ENCODE peak calls at places on chromosomes 2 and 18, in nine cellular contexts. N, Q, H, P, L, S, J, M and D are unnamed samples.

GRCh38 chr2:3041841-3042600 is 335.6 kb downstream of the EIPR1 start:
- DNase-seq in N (no peak), Q (no peak), H (no peak), P (no peak), L (no peak), S (no peak), J (no peak), M (peak; percentile 61), D (no peak)

GRCh38 chr18:10140928-10141327 is 227.1 kb downstream of the VAPA start:
- DNase-seq in N (no peak), Q (peak; percentile 57), H (no peak), P (peak; percentile 31), L (no peak), S (no peak), J (no peak), M (no peak), D (no peak)

GRCh38 chr2:97950329-97951154 is 45.2 kb downstream of the TMEM131 start:
- DNase-seq in N (no peak), Q (peak; percentile 96), H (no peak), P (no peak), L (no peak), S (no peak), J (no peak), M (no peak), D (no peak)

GRCh38 chr2:206805922-206806607 is 40.7 kb downstream of the FASTKD2 start:
- DNase-seq in N (no peak), Q (no peak), H (no peak), P (no peak), L (no peak), S (no peak), J (no peak), M (no peak), D (no peak)

GRCh38 chr18:22701326-22701725 is 231.8 kb upstream of the RBBP8 start:
- DNase-seq in N (no peak), Q (no peak), H (no peak), P (no peak), L (no peak), S (no peak), J (no peak), M (no peak), D (no peak)

GRCh38 chr2:1605659-1606400 is 138.5 kb downstream of the PXDN start:
- DNase-seq in N (no peak), Q (peak; percentile 82), H (no peak), P (no peak), L (no peak), S (no peak), J (no peak), M (peak; percentile 38), D (no peak)

GRCh38 chr2:184498936-184499335 is 99.4 kb upstream of the ZNF804A start:
- DNase-seq in N (no peak), Q (no peak), H (no peak), P (no peak), L (no peak), S (no peak), J (no peak), M (no peak), D (no peak)

GRCh38 chr2:199589303-199589702 is 131.6 kb upstream of the SATB2 start:
- DNase-seq in N (no peak), Q (peak; percentile 67), H (no peak), P (no peak), L (no peak), S (no peak), J (no peak), M (no peak), D (no peak)

GRCh38 chr2:205681836-205682238 is 464 bp upstream of the NRP2 start:
- DNase-seq in N (no peak), Q (no peak), H (no peak), P (no peak), L (no peak), S (no peak), J (peak; percentile 62), M (no peak), D (no peak)

GRCh38 chr18:54983041-54983686 is 23.9 kb upstream of the CCDC68 start:
- DNase-seq in N (no peak), Q (peak; percentile 68), H (no peak), P (peak; percentile 31), L (no peak), S (no peak), J (no peak), M (no peak), D (no peak)

GRCh38 chr2:128638741-128639477 is 320.2 kb upstream of the HS6ST1 start:
- DNase-seq in N (no peak), Q (peak; percentile 85), H (peak; percentile 7), P (no peak), L (no peak), S (no peak), J (no peak), M (no peak), D (no peak)

GRCh38 chr2:49306925-49307324 is 152.6 kb upstream of the FSHR start:
- DNase-seq in N (no peak), Q (no peak), H (no peak), P (no peak), L (no peak), S (no peak), J (no peak), M (no peak), D (no peak)

GRCh38 chr18:2709316-2709715 is 53.8 kb downstream of the SMCHD1 start:
- DNase-seq in N (no peak), Q (peak; percentile 13), H (no peak), P (no peak), L (no peak), S (no peak), J (no peak), M (no peak), D (no peak)

GRCh38 chr2:79952561-79952960 is 352.0 kb downstream of the LRRTM1 start:
- DNase-seq in N (no peak), Q (no peak), H (no peak), P (no peak), L (no peak), S (no peak), J (no peak), M (no peak), D (no peak)

GRCh38 chr2:68846056-68846455 is 25.1 kb downstream of the BMP10 start:
- DNase-seq in N (no peak), Q (no peak), H (no peak), P (no peak), L (no peak), S (no peak), J (no peak), M (no peak), D (no peak)

GRCh38 chr2:62505109-62505508 is 886 bp downstream of the TMEM17 start:
- DNase-seq in N (no peak), Q (no peak), H (no peak), P (no peak), L (no peak), S (no peak), J (no peak), M (no peak), D (no peak)

GRCh38 chr18:12000072-12000659 is 18.9 kb downstream of the IMPA2 start:
- DNase-seq in N (no peak), Q (no peak), H (no peak), P (no peak), L (no peak), S (no peak), J (no peak), M (no peak), D (no peak)

DNA sequence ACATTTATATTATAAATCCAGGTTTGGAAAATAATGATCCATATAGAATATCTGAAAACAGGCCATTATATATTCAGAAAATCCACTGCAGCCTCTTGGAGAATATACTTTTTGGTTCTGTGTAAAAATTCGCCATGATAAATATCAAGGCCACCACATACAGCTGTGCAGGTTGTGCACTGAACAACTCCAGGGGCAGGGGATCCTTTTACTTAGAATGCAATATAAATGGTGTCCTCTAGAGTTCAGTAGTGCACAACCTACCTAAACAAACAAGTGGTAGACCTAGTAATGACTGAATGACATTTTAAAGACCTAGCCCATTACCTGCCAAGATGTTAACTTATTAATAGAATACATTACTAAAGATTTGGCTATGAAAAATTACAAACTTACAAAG is 22.4 kb downstream of the MOGAT1 start:
- DNase-seq in N (no peak), Q (no peak), H (no peak), P (peak; percentile 36), L (no peak), S (no peak), J (no peak), M (no peak), D (no peak)
- H3K9me3 ChIP-seq in N (no peaks in the 10 kb centered on the region), Q (no peaks in the 10 kb centered on the region), H (no peaks in the 10 kb centered on the region), P (peaks cover 2% of the 10 kb centered on the region), L (no peaks in the 10 kb centered on the region), S (no peaks in the 10 kb centered on the region), J (no peaks in the 10 kb centered on the region), M (no peaks in the 10 kb centered on the region), D (no peaks in the 10 kb centered on the region)

GRCh38 chr2:176082885-176083731 is 654 bp downstream of the EVX2 start:
- DNase-seq in N (no peak), Q (no peak), H (no peak), P (no peak), L (no peak), S (no peak), J (no peak), M (no peak), D (no peak)
- H3K9me3 ChIP-seq in N (no peaks in the 10 kb centered on the region), Q (no peaks in the 10 kb centered on the region), H (no peaks in the 10 kb centered on the region), P (peaks cover 10% of the 10 kb centered on the region), L (no peaks in the 10 kb centered on the region), S (peaks cover 27% of the 10 kb centered on the region), J (no peaks in the 10 kb centered on the region), M (no peaks in the 10 kb centered on the region), D (peaks cover 11% of the 10 kb centered on the region)

DNA sequence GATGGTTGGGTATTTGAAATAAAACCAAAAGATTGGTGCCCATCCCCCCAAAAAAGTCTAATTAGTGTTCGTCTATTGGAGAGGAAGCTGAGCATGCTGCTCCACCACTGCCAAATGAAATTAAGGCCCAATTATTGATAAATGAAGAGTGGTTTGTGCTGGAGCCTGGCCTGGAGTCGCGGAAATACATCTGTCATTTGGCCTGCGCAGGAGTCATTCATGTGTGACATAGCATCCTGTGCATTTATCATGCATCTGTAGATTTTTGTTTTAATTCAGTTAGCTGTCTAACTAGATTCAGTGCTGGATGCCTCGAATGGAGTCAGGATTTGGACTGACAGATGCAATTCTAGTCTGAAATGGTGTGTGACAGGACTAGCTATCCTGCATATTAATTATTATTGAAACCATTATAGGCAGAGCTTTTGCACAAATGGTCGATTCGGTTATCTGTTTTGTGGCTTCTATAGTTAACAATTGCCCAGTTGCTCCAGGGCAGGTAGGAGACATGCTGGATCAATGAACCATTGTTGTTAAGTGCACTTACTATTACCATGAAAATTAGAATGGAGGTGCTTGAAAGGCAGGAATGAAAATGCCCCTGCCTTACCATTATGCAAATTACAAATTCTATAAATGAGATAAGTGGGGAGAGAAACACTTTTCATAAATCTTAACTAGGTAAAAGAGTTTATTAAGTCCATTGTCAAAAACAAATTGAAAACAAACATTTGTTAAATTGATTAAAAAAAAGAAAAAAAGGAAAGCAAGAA is 450.5 kb upstream of the TCF4 start:
- DNase-seq in N (no peak), Q (no peak), H (no peak), P (no peak), L (no peak), S (no peak), J (no peak), M (no peak), D (no peak)
- H3K9me3 ChIP-seq in N (no peaks in the 10 kb centered on the region), Q (no peaks in the 10 kb centered on the region), H (no peaks in the 10 kb centered on the region), P (no peaks in the 10 kb centered on the region), L (no peaks in the 10 kb centered on the region), S (no peaks in the 10 kb centered on the region), J (no peaks in the 10 kb centered on the region), M (no peaks in the 10 kb centered on the region), D (no peaks in the 10 kb centered on the region)

DNA sequence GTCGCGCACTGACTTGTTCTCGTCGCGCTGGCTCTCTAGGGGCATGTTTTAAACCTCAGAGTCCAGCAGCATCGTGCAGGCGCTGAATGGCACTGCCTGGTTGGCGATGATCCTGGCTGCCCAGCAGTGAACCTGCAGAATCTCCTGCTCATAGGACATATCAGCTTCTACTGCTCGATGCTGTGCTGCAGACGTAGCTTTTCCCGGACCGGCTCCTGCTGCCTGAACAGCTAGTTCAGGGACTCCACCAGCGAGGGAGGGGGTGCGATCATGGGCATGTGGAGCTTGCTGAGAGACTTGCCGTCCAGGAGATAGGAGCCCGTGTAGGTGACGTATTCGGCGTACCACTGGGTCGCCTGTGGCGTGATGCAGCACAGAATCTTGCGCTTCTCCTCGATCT is 890.0 kb upstream of the LRRTM1 start:
- DNase-seq in N (no peak), Q (no peak), H (no peak), P (no peak), L (no peak), S (no peak), J (no peak), M (no peak), D (no peak)
- H3K9me3 ChIP-seq in N (peaks cover 7% of the 10 kb centered on the region), Q (no peaks in the 10 kb centered on the region), H (no peaks in the 10 kb centered on the region), P (peaks cover 10% of the 10 kb centered on the region), L (no peaks in the 10 kb centered on the region), S (peaks cover 19% of the 10 kb centered on the region), J (no peaks in the 10 kb centered on the region), M (no peaks in the 10 kb centered on the region), D (no peaks in the 10 kb centered on the region)